ENCODE peak calls at places on chromosomes 2 and 18, in nine cellular contexts. One of them, this sample, is unnamed.

GRCh38 chr2:132503621-132504200 is 87.1 kb downstream of the GPR39 start:
- DNase-seq in sigmoid colon: no peak
- DNase-seq in Panc1: no peak
- DNase-seq in A549: no peak
- DNase-seq in dorsolateral prefrontal cortex: no peak
- DNase-seq in AG09319: peak; percentile 11
- DNase-seq in astrocyte of the cerebellum: no peak
- DNase-seq in MCF 10A: peak; percentile 8
- DNase-seq in HFF-Myc: no peak
- DNase-seq in this sample: no peak

GRCh38 chr2:75792146-75792545 is 81.4 kb upstream of the GCFC2 start:
- DNase-seq in sigmoid colon: no peak
- DNase-seq in Panc1: no peak
- DNase-seq in A549: no peak
- DNase-seq in dorsolateral prefrontal cortex: no peak
- DNase-seq in AG09319: no peak
- DNase-seq in astrocyte of the cerebellum: no peak
- DNase-seq in MCF 10A: no peak
- DNase-seq in HFF-Myc: no peak
- DNase-seq in this sample: no peak

GRCh38 chr2:145158051-145158586 is 638.2 kb upstream of the ZEB2 start:
- DNase-seq in sigmoid colon: peak; percentile 88
- DNase-seq in Panc1: no peak
- DNase-seq in A549: peak; percentile 1
- DNase-seq in dorsolateral prefrontal cortex: no peak
- DNase-seq in AG09319: peak; percentile 82
- DNase-seq in astrocyte of the cerebellum: peak; percentile 72
- DNase-seq in MCF 10A: peak; percentile 89
- DNase-seq in HFF-Myc: peak; percentile 91
- DNase-seq in this sample: no peak

GRCh38 chr2:35410431-35411061 is 945.0 kb upstream of the CRIM1 start:
- DNase-seq in sigmoid colon: no peak
- DNase-seq in Panc1: peak; percentile 25
- DNase-seq in A549: peak; percentile 13
- DNase-seq in dorsolateral prefrontal cortex: peak; percentile 48
- DNase-seq in AG09319: no peak
- DNase-seq in astrocyte of the cerebellum: peak; percentile 28
- DNase-seq in MCF 10A: peak; percentile 62
- DNase-seq in HFF-Myc: no peak
- DNase-seq in this sample: peak; percentile 74

GRCh38 chr2:120401275-120402069 is 55.5 kb downstream of the INHBB start:
- DNase-seq in sigmoid colon: no peak
- DNase-seq in Panc1: no peak
- DNase-seq in A549: no peak
- DNase-seq in dorsolateral prefrontal cortex: no peak
- DNase-seq in AG09319: no peak
- DNase-seq in astrocyte of the cerebellum: no peak
- DNase-seq in MCF 10A: no peak
- DNase-seq in HFF-Myc: no peak
- DNase-seq in this sample: no peak

GRCh38 chr18:74023220-74023619 is 124.4 kb downstream of the FBXO15 start:
- DNase-seq in sigmoid colon: no peak
- DNase-seq in Panc1: no peak
- DNase-seq in A549: no peak
- DNase-seq in dorsolateral prefrontal cortex: no peak
- DNase-seq in AG09319: no peak
- DNase-seq in astrocyte of the cerebellum: no peak
- DNase-seq in MCF 10A: no peak
- DNase-seq in HFF-Myc: no peak
- DNase-seq in this sample: peak; percentile 7

GRCh38 chr2:121151311-121152109 is 133.5 kb downstream of the TFCP2L1 start:
- DNase-seq in sigmoid colon: no peak
- DNase-seq in Panc1: no peak
- DNase-seq in A549: no peak
- DNase-seq in dorsolateral prefrontal cortex: no peak
- DNase-seq in AG09319: no peak
- DNase-seq in astrocyte of the cerebellum: no peak
- DNase-seq in MCF 10A: peak; percentile 34
- DNase-seq in HFF-Myc: no peak
- DNase-seq in this sample: no peak

GRCh38 chr2:233265899-233266431 is 14.5 kb downstream of the ATG16L1 start:
- DNase-seq in sigmoid colon: no peak
- DNase-seq in Panc1: no peak
- DNase-seq in A549: no peak
- DNase-seq in dorsolateral prefrontal cortex: peak; percentile 24
- DNase-seq in AG09319: no peak
- DNase-seq in astrocyte of the cerebellum: no peak
- DNase-seq in MCF 10A: no peak
- DNase-seq in HFF-Myc: no peak
- DNase-seq in this sample: no peak

GRCh38 chr18:34660572-34660971 is 49.5 kb upstream of the DTNA start:
- DNase-seq in sigmoid colon: no peak
- DNase-seq in Panc1: no peak
- DNase-seq in A549: no peak
- DNase-seq in dorsolateral prefrontal cortex: no peak
- DNase-seq in AG09319: no peak
- DNase-seq in astrocyte of the cerebellum: no peak
- DNase-seq in MCF 10A: no peak
- DNase-seq in HFF-Myc: no peak
- DNase-seq in this sample: no peak

GRCh38 chr2:149492923-149493322 is 94.7 kb downstream of the MMADHC start:
- DNase-seq in sigmoid colon: no peak
- DNase-seq in Panc1: no peak
- DNase-seq in A549: no peak
- DNase-seq in dorsolateral prefrontal cortex: no peak
- DNase-seq in AG09319: no peak
- DNase-seq in astrocyte of the cerebellum: no peak
- DNase-seq in MCF 10A: no peak
- DNase-seq in HFF-Myc: no peak
- DNase-seq in this sample: no peak

GRCh38 chr2:241892299-241893137 is 23.0 kb downstream of the RTP5 start:
- DNase-seq in sigmoid colon: peak; percentile 74
- DNase-seq in Panc1: no peak
- DNase-seq in A549: no peak
- DNase-seq in dorsolateral prefrontal cortex: no peak
- DNase-seq in AG09319: no peak
- DNase-seq in astrocyte of the cerebellum: no peak
- DNase-seq in MCF 10A: no peak
- DNase-seq in HFF-Myc: no peak
- DNase-seq in this sample: no peak

GRCh38 chr18:46413684-46414083 is 243.3 kb downstream of the LOXHD1 start:
- DNase-seq in sigmoid colon: no peak
- DNase-seq in Panc1: no peak
- DNase-seq in A549: no peak
- DNase-seq in dorsolateral prefrontal cortex: no peak
- DNase-seq in AG09319: no peak
- DNase-seq in astrocyte of the cerebellum: no peak
- DNase-seq in MCF 10A: no peak
- DNase-seq in HFF-Myc: no peak
- DNase-seq in this sample: no peak

DNA sequence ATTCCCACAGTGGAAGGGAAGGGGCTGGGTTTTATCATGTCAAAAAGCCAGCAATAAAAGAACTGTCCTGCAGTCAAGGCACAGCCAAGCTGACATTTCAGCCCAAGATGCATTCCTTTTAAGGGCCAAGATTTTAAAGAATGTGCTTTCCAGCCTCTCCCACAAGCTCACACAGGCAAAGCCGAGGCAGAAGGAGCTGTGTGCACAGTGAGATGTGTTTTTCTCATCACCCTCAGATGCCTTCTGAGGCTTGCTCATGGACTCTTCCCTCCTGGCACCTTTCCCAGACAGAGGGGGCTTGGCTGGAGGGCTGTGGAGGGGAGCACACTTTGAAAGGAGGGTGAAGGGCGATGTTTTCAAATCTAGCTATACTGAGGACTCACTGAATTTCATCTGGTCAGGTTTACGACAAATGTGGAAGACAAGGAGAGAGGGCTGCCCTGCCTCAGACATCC is 97.7 kb upstream of the KLHL29 start:
- DNase-seq in sigmoid colon: peak; percentile 72
- DNase-seq in Panc1: no peak
- DNase-seq in A549: no peak
- DNase-seq in dorsolateral prefrontal cortex: no peak
- DNase-seq in AG09319: no peak
- DNase-seq in astrocyte of the cerebellum: peak; percentile 11
- DNase-seq in MCF 10A: no peak
- DNase-seq in HFF-Myc: peak; percentile 69
- DNase-seq in this sample: no peak
- TF ChIP-seq CTCF in sigmoid colon: no peak
- TF ChIP-seq CTCF in Panc1: no peak
- TF ChIP-seq CTCF in A549: no peak
- TF ChIP-seq CTCF in dorsolateral prefrontal cortex: no peak
- TF ChIP-seq CTCF in AG09319: no peak
- TF ChIP-seq CTCF in astrocyte of the cerebellum: no peak
- TF ChIP-seq CTCF in MCF 10A: no peak
- TF ChIP-seq CTCF in HFF-Myc: no peak
- TF ChIP-seq CTCF in this sample: no peak

GRCh38 chr2:671787-672605 is 5.2 kb downstream of the TMEM18 start:
- DNase-seq in sigmoid colon: no peak
- DNase-seq in Panc1: no peak
- DNase-seq in A549: no peak
- DNase-seq in dorsolateral prefrontal cortex: no peak
- DNase-seq in AG09319: no peak
- DNase-seq in astrocyte of the cerebellum: no peak
- DNase-seq in MCF 10A: no peak
- DNase-seq in HFF-Myc: no peak
- DNase-seq in this sample: no peak
- TF ChIP-seq CTCF in sigmoid colon: no peak
- TF ChIP-seq CTCF in Panc1: no peak
- TF ChIP-seq CTCF in A549: no peak
- TF ChIP-seq CTCF in dorsolateral prefrontal cortex: no peak
- TF ChIP-seq CTCF in AG09319: no peak
- TF ChIP-seq CTCF in astrocyte of the cerebellum: no peak
- TF ChIP-seq CTCF in MCF 10A: no peak
- TF ChIP-seq CTCF in HFF-Myc: no peak
- TF ChIP-seq CTCF in this sample: no peak

GRCh38 chr2:170967553-170967952 is 38.5 kb downstream of the GORASP2 start:
- DNase-seq in sigmoid colon: no peak
- DNase-seq in Panc1: no peak
- DNase-seq in A549: no peak
- DNase-seq in dorsolateral prefrontal cortex: no peak
- DNase-seq in AG09319: no peak
- DNase-seq in astrocyte of the cerebellum: no peak
- DNase-seq in MCF 10A: no peak
- DNase-seq in HFF-Myc: no peak
- DNase-seq in this sample: no peak

GRCh38 chr2:170968205-170969003 is 39.4 kb downstream of the GORASP2 start:
- DNase-seq in sigmoid colon: no peak
- DNase-seq in Panc1: no peak
- DNase-seq in A549: no peak
- DNase-seq in dorsolateral prefrontal cortex: no peak
- DNase-seq in AG09319: no peak
- DNase-seq in astrocyte of the cerebellum: no peak
- DNase-seq in MCF 10A: no peak
- DNase-seq in HFF-Myc: no peak
- DNase-seq in this sample: no peak

GRCh38 chr2:170969030-170969429 is 40.0 kb downstream of the GORASP2 start:
- DNase-seq in sigmoid colon: no peak
- DNase-seq in Panc1: no peak
- DNase-seq in A549: no peak
- DNase-seq in dorsolateral prefrontal cortex: no peak
- DNase-seq in AG09319: no peak
- DNase-seq in astrocyte of the cerebellum: no peak
- DNase-seq in MCF 10A: no peak
- DNase-seq in HFF-Myc: no peak
- DNase-seq in this sample: no peak

GRCh38 chr2:170965446-170966225 is 36.6 kb downstream of the GORASP2 start:
- DNase-seq in sigmoid colon: no peak
- DNase-seq in Panc1: no peak
- DNase-seq in A549: no peak
- DNase-seq in dorsolateral prefrontal cortex: no peak
- DNase-seq in AG09319: no peak
- DNase-seq in astrocyte of the cerebellum: peak; percentile 52
- DNase-seq in MCF 10A: peak; percentile 37
- DNase-seq in HFF-Myc: no peak
- DNase-seq in this sample: no peak

GRCh38 chr2:170966648-170967396 is 37.8 kb downstream of the GORASP2 start:
- DNase-seq in sigmoid colon: no peak
- DNase-seq in Panc1: no peak
- DNase-seq in A549: peak; percentile 49
- DNase-seq in dorsolateral prefrontal cortex: no peak
- DNase-seq in AG09319: no peak
- DNase-seq in astrocyte of the cerebellum: no peak
- DNase-seq in MCF 10A: peak; percentile 21
- DNase-seq in HFF-Myc: no peak
- DNase-seq in this sample: peak; percentile 21
- TF ChIP-seq CTCF in sigmoid colon: no peak
- TF ChIP-seq CTCF in Panc1: peak; percentile 63
- TF ChIP-seq CTCF in A549: peak; percentile 40
- TF ChIP-seq CTCF in dorsolateral prefrontal cortex: no peak
- TF ChIP-seq CTCF in AG09319: no peak
- TF ChIP-seq CTCF in astrocyte of the cerebellum: peak; percentile 19
- TF ChIP-seq CTCF in MCF 10A: no peak
- TF ChIP-seq CTCF in HFF-Myc: peak; percentile 18
- TF ChIP-seq CTCF in this sample: peak; percentile 21

GRCh38 chr18:59067873-59068272 is 71.8 kb upstream of the SEC11C start:
- DNase-seq in sigmoid colon: no peak
- DNase-seq in Panc1: no peak
- DNase-seq in A549: no peak
- DNase-seq in dorsolateral prefrontal cortex: peak; percentile 20
- DNase-seq in AG09319: no peak
- DNase-seq in astrocyte of the cerebellum: no peak
- DNase-seq in MCF 10A: peak; percentile 55
- DNase-seq in HFF-Myc: no peak
- DNase-seq in this sample: peak; percentile 22
- TF ChIP-seq CTCF in sigmoid colon: no peak
- TF ChIP-seq CTCF in Panc1: peak; percentile 49
- TF ChIP-seq CTCF in A549: peak; percentile 47
- TF ChIP-seq CTCF in dorsolateral prefrontal cortex: peak; percentile 22
- TF ChIP-seq CTCF in AG09319: peak; percentile 64
- TF ChIP-seq CTCF in astrocyte of the cerebellum: peak; percentile 61
- TF ChIP-seq CTCF in MCF 10A: peak; percentile 30
- TF ChIP-seq CTCF in HFF-Myc: peak; percentile 55
- TF ChIP-seq CTCF in this sample: peak; percentile 32

GRCh38 chr2:85649201-85650190 is 18.5 kb downstream of the SFTPB start:
- DNase-seq in sigmoid colon: no peak
- DNase-seq in Panc1: no peak
- DNase-seq in A549: peak; percentile 43
- DNase-seq in dorsolateral prefrontal cortex: no peak
- DNase-seq in AG09319: no peak
- DNase-seq in astrocyte of the cerebellum: no peak
- DNase-seq in MCF 10A: peak; percentile 65
- DNase-seq in HFF-Myc: no peak
- DNase-seq in this sample: no peak
- TF ChIP-seq CTCF in sigmoid colon: no peak
- TF ChIP-seq CTCF in Panc1: no peak
- TF ChIP-seq CTCF in A549: no peak
- TF ChIP-seq CTCF in dorsolateral prefrontal cortex: no peak
- TF ChIP-seq CTCF in AG09319: no peak
- TF ChIP-seq CTCF in astrocyte of the cerebellum: no peak
- TF ChIP-seq CTCF in MCF 10A: no peak
- TF ChIP-seq CTCF in HFF-Myc: no peak
- TF ChIP-seq CTCF in this sample: no peak

GRCh38 chr2:173034143-173034542 is 41.5 kb upstream of the MAP3K20 start:
- DNase-seq in sigmoid colon: no peak
- DNase-seq in Panc1: no peak
- DNase-seq in A549: no peak
- DNase-seq in dorsolateral prefrontal cortex: no peak
- DNase-seq in AG09319: no peak
- DNase-seq in astrocyte of the cerebellum: no peak
- DNase-seq in MCF 10A: no peak
- DNase-seq in HFF-Myc: no peak
- DNase-seq in this sample: no peak
- TF ChIP-seq CTCF in sigmoid colon: no peak
- TF ChIP-seq CTCF in Panc1: no peak
- TF ChIP-seq CTCF in A549: no peak
- TF ChIP-seq CTCF in dorsolateral prefrontal cortex: no peak
- TF ChIP-seq CTCF in AG09319: no peak
- TF ChIP-seq CTCF in astrocyte of the cerebellum: no peak
- TF ChIP-seq CTCF in MCF 10A: no peak
- TF ChIP-seq CTCF in HFF-Myc: no peak
- TF ChIP-seq CTCF in this sample: no peak

This sample was measured in nephron progenitor cell.